ENCODE peak calls at places on chromosomes 16 and 17, in six cellular contexts. G is uterus, V is heart left ventricle, O is A549, S is body of pancreas, B is Peyer's patch. U is an unnamed sample. For H3K4me1, the result is how much of the 10 kb centered on the place peaks cover.

GRCh38 chr16:66359012-66359411 is 7.5 kb upstream of the CDH5 start:
- DNase-seq in G (no peak), V (no peak), O (peak), S (no peak), B (no peak), U (peak)

GRCh38 chr16:75266738-75267630 is 15.6 kb upstream of the BCAR1 start:
- DNase-seq in G (no peak), V (peak), O (no peak), S (no peak), B (no peak), U (no peak)

GRCh38 chr16:12420661-12421209 is 383.0 kb downstream of the CPPED1 start:
- DNase-seq in G (no peak), V (no peak), O (no peak), S (no peak), B (no peak), U (no peak)

GRCh38 chr16:2826591-2827480 is 3.3 kb upstream of the ZG16B start:
- DNase-seq in G (no peak), V (no peak), O (no peak), S (no peak), B (peak), U (peak)

GRCh38 chr17:58337600-58338453 is 9.2 kb upstream of the TSPOAP1 start:
- DNase-seq in G (peak), V (peak), O (no peak), S (peak), B (peak), U (peak)

GRCh38 chr17:17439971-17440843 is 36.6 kb upstream of the MED9 start:
- DNase-seq in G (no peak), V (peak), O (peak), S (peak), B (peak), U (peak)

GRCh38 chr16:12583237-12583897 is 220.3 kb downstream of the CPPED1 start:
- DNase-seq in G (peak), V (no peak), O (no peak), S (no peak), B (peak), U (peak)

GRCh38 chr16:67521095-67521804 is 7.4 kb upstream of the RIPOR1 start:
- DNase-seq in G (peak), V (peak), O (peak), S (peak), B (peak), U (peak)

GRCh38 chr16:89924298-89924924 is 1.3 kb downstream of the TUBB3 start:
- DNase-seq in G (no peak), V (peak), O (no peak), S (peak), B (peak), U (no peak)

GRCh38 chr16:9139965-9140364 is 48.5 kb downstream of the HAPSTR1 start:
- DNase-seq in G (no peak), V (peak), O (no peak), S (no peak), B (no peak), U (peak)

GRCh38 chr17:32142857-32143524 is 689 bp downstream of the RHOT1 start:
- DNase-seq in G (no peak), V (peak), O (peak), S (peak), B (peak), U (peak)

GRCh38 chr17:77407321-77408277 is 266.8 kb downstream of the SEC14L1 start:
- DNase-seq in G (peak), V (no peak), O (no peak), S (no peak), B (no peak), U (no peak)

GRCh38 chr16:715448-716249 is 731 bp downstream of the METRN start:
- DNase-seq in G (no peak), V (no peak), O (no peak), S (no peak), B (no peak), U (no peak)

GRCh38 chr17:58487589-58488427 is at the start of gene HSF5:
- DNase-seq in G (no peak), V (peak), O (no peak), S (peak), B (no peak), U (peak)

GRCh38 chr17:50039058-50039457 is 16.9 kb upstream of the ITGA3 start:
- DNase-seq in G (no peak), V (no peak), O (no peak), S (no peak), B (no peak), U (peak)

GRCh38 chr17:77647531-77647930 is 311.0 kb upstream of the TNRC6C start:
- DNase-seq in G (no peak), V (no peak), O (no peak), S (no peak), B (peak), U (peak)

GRCh38 chr17:39716073-39716818 is 14.1 kb downstream of the MIEN1 start:
- DNase-seq in G (no peak), V (no peak), O (no peak), S (no peak), B (no peak), U (no peak)

GRCh38 chr16:90046971-90047713 is 27.9 kb upstream of the DBNDD1 start:
- DNase-seq in G (peak), V (no peak), O (no peak), S (peak), B (no peak), U (no peak)

GRCh38 chr17:45006927-45007461 is 38.9 kb upstream of the C1QL1 start:
- DNase-seq in G (no peak), V (no peak), O (no peak), S (no peak), B (no peak), U (no peak)

GRCh38 chr17:49821916-49822315 is 26.0 kb downstream of the TAC4 start:
- DNase-seq in G (no peak), V (no peak), O (no peak), S (peak), B (no peak), U (no peak)

GRCh38 chr17:68456529-68457167 is 648 bp downstream of the WIPI1 start:
- DNase-seq in G (peak), V (peak), O (peak), S (peak), B (peak), U (peak)

GRCh38 chr17:7475764-7476422 is 3.5 kb downstream of the ZBTB4 start:
- DNase-seq in G (peak), V (peak), O (no peak), S (peak), B (no peak), U (peak)

GRCh38 chr16:50335198-50335958 is 33.4 kb downstream of the BRD7 start:
- DNase-seq in G (no peak), V (no peak), O (no peak), S (no peak), B (no peak), U (no peak)

GRCh38 chr16:25108054-25108453 is 3.5 kb upstream of the LCMT1 start:
- DNase-seq in G (no peak), V (no peak), O (no peak), S (no peak), B (no peak), U (peak)

GRCh38 chr17:69857412-69857835 is 217.6 kb upstream of the KCNJ16 start:
- DNase-seq in G (no peak), V (no peak), O (no peak), S (no peak), B (no peak), U (no peak)

GRCh38 chr17:76517638-76518038 is 16.4 kb upstream of the RHBDF2 start:
- DNase-seq in G (no peak), V (no peak), O (no peak), S (no peak), B (no peak), U (no peak)

GRCh38 chr17:50297407-50297865 is 23.2 kb downstream of the TMEM92 start:
- DNase-seq in G (peak), V (peak), O (peak), S (peak), B (peak), U (peak)

GRCh38 chr17:29726721-29727252 is 104.1 kb upstream of the CORO6 start:
- DNase-seq in G (no peak), V (no peak), O (no peak), S (no peak), B (no peak), U (no peak)

GRCh38 chr17:12519956-12520594 is 145.6 kb upstream of the MYOCD start:
- DNase-seq in G (no peak), V (no peak), O (no peak), S (no peak), B (no peak), U (no peak)

GRCh38 chr16:27462200-27462845 is 60.3 kb downstream of the IL21R start:
- DNase-seq in G (no peak), V (peak), O (no peak), S (no peak), B (no peak), U (peak)

GRCh38 chr17:37067555-37068111 is 118.9 kb downstream of the AATF start:
- DNase-seq in G (no peak), V (no peak), O (peak), S (peak), B (peak), U (no peak)

GRCh38 chr17:43381204-43381603 is 17.6 kb upstream of the ARL4D start:
- DNase-seq in G (no peak), V (no peak), O (no peak), S (peak), B (no peak), U (no peak)

GRCh38 chr16:76639685-76640289 is 362.6 kb downstream of the CNTNAP4 start:
- DNase-seq in G (no peak), V (no peak), O (peak), S (peak), B (no peak), U (no peak)

GRCh38 chr16:88968589-88969280 is 8.3 kb downstream of the CBFA2T3 start:
- DNase-seq in G (no peak), V (peak), O (no peak), S (no peak), B (no peak), U (peak)

GRCh38 chr16:65312795-65313194 is 190.9 kb upstream of the CDH11 start:
- DNase-seq in G (no peak), V (no peak), O (no peak), S (no peak), B (no peak), U (no peak)

GRCh38 chr16:8874388-8874787 is 5.6 kb upstream of the CARHSP1 start:
- DNase-seq in G (no peak), V (no peak), O (no peak), S (no peak), B (no peak), U (no peak)

GRCh38 chr17:79616801-79617200 is 6.0 kb upstream of the RBFOX3 start:
- DNase-seq in G (no peak), V (peak), O (no peak), S (no peak), B (no peak), U (peak)
- H3K4me3 ChIP-seq in G (no peak), V (no peak), O (no peak), S (no peak), B (no peak), U (no peak)

DNA sequence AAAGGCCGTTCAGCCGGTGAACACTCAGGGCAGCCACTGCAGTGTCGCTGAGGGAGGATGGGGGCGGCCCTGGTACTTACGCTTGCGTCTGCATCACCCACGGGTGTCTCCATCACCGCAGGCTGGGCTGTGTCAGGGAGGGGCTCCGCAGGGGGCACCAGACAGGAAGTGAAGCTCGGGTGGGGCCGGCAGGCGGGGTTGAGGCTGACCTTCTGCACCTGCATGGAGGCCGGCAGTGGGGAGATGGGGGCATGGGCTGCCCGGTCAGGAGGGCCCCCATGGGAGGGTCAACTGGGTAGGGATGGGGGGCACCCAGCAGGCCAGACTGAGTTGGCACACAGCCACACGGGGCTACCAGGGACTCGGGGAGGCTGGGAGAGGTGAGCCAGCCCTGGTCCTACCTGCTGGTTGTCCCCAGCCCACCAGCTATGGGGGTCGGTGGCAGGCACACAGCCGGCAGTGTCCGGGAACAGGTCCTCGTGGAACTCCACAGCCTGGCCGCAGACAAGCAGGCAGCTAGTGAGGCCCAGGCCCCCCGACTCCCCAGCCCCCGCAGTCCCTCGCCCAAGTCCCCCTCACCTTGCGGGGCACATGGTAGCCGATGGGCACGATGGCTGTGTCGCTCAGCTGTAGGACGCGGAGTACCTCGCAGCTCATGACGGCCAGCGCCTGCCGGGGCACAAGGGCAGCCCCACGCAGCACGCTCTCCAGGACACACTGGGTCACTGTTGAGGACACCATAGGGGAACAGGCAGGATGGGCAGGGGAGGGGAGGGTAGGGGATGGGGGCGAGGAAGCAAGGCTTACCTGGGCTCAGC is 7.2 kb upstream of the VASN start:
- DNase-seq in G (no peak), V (no peak), O (no peak), S (no peak), B (no peak), U (peak)
- H3K4me1 ChIP-seq in G (under half), V (under half), O (under half), S (under half), B (under half), U (under half)

DNA sequence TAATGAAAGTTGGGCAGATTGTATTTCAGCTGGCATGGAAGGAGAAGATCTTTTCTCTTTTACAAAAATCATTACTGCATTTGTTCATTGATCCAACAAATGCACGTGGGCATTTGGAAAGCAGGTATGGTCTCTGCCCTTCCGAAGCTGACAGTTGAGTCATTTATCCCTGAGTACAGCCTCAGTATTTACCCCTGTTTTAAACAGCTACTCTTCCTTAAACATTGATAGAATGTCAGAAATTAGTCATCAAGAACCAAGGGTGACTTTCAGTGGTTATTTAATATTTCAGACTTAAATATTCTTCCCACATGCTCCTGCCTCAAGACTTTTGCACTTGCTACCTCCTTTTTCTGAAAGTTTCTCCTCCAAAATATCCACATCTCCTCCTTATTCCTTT is 226.7 kb upstream of the HSBP1 start:
- DNase-seq in G (no peak), V (no peak), O (no peak), S (no peak), B (no peak), U (no peak)
- TF ChIP-seq POLR2A in G (no peak), V (no peak), O (no peak), S (no peak), B (no peak), U (no peak)

GRCh38 chr17:81403040-81403467 is 7.8 kb downstream of the BAHCC1 start:
- DNase-seq in G (no peak), V (no peak), O (no peak), S (no peak), B (no peak), U (no peak)
- H3K4me3 ChIP-seq in G (no peak), V (peak), O (no peak), S (no peak), B (peak), U (no peak)

U was measured in spleen.